ENCODE peak calls at places on chromosomes 3 and 15, in eight cellular contexts. O is esophagus muscularis mucosa; R is A549; J is anterior cingulate cortex; C is activated CD4-positive, alpha-beta T cell treated with anti-CD3 and anti-CD28 coated beads, Interleukin-2, amount 50 U/mL, for 48 hours; F is nephron progenitor cell; E is smooth muscle cell of the brain vasculature; A is RPMI7951. V is an unnamed sample.

GRCh38 chr3:188664795-188665194 is 507.0 kb upstream of the TPRG1 start:
- DNase-seq in O (no peak), R (peak), J (no peak), C (no peak), F (no peak), E (no peak), A (peak), V (no peak)

GRCh38 chr3:25566358-25566920 is 98.3 kb downstream of the TOP2B start:
- DNase-seq in O (no peak), R (peak), J (no peak), C (no peak), F (no peak), E (no peak), A (no peak), V (no peak)

GRCh38 chr3:125110016-125110875 is 54.4 kb upstream of the HEG1 start:
- DNase-seq in O (peak), R (peak), J (no peak), C (no peak), F (no peak), E (peak), A (peak), V (no peak)

GRCh38 chr15:98506711-98507110 is 141.6 kb upstream of the IGF1R start:
- DNase-seq in O (peak), R (no peak), J (no peak), C (no peak), F (no peak), E (no peak), A (no peak), V (no peak)

GRCh38 chr3:35908366-35909232 is 269.3 kb downstream of the ARPP21 start:
- DNase-seq in O (no peak), R (peak), J (peak), C (peak), F (peak), E (peak), A (peak), V (no peak)

GRCh38 chr3:42803800-42804112 is 534 bp downstream of the HIGD1A start:
- DNase-seq in O (no peak), R (peak), J (no peak), C (peak), F (peak), E (no peak), A (peak), V (no peak)

GRCh38 chr3:122623430-122623829 is 46.0 kb downstream of the PARP15 start:
- DNase-seq in O (no peak), R (no peak), J (no peak), C (no peak), F (no peak), E (no peak), A (no peak), V (no peak)

GRCh38 chr3:72887723-72888545 is at the start of gene GXYLT2:
- DNase-seq in O (no peak), R (peak), J (peak), C (peak), F (peak), E (no peak), A (peak), V (no peak)

GRCh38 chr3:135374571-135374970 is 579.5 kb downstream of the EPHB1 start:
- DNase-seq in O (no peak), R (no peak), J (no peak), C (no peak), F (no peak), E (no peak), A (no peak), V (no peak)

GRCh38 chr15:36271048-36271447 is 308.4 kb upstream of the CDIN1 start:
- DNase-seq in O (no peak), R (no peak), J (no peak), C (no peak), F (no peak), E (no peak), A (no peak), V (no peak)